ENCODE peak calls at places on chromosomes 3 and 15, in four cellular contexts. Q is activated CD4-positive, alpha-beta T cell treated with anti-CD3 and anti-CD28 coated beads, Interleukin-2, amount 50 U/mL, for 48 hours; I is stimulated activated CD4-positive, alpha-beta T cell treated with anti-CD3 and anti-CD28 coated beads, Interleukin-1b, Interleukin-23, amount 100 ng/mL, for 48 hours; S is HepG2. U is an unnamed sample.

GRCh38 chr15:79047676-79048439 is 42.7 kb downstream of the RASGRF1 start:
- DNase-seq in Q (no peak), I (no peak), S (no peak), U (no peak)

GRCh38 chr15:50241684-50242450 is 23.7 kb downstream of the HDC start:
- DNase-seq in Q (no peak), I (peak), S (no peak), U (no peak)

GRCh38 chr3:187223799-187224198 is 26.5 kb downstream of the RTP1 start:
- DNase-seq in Q (no peak), I (no peak), S (no peak), U (no peak)

GRCh38 chr15:45136378-45136764 is 6.6 kb downstream of the DUOX1 start:
- DNase-seq in Q (no peak), I (no peak), S (no peak), U (no peak)

GRCh38 chr3:185715091-185715490 is 109.8 kb downstream of the IGF2BP2 start:
- DNase-seq in Q (no peak), I (no peak), S (no peak), U (no peak)

GRCh38 chr3:115100806-115101205 is 46.3 kb downstream of the ZBTB20 start:
- DNase-seq in Q (no peak), I (no peak), S (no peak), U (no peak)

GRCh38 chr15:59656935-59657634 is at the start of gene GTF2A2:
- DNase-seq in Q (peak), I (peak), S (peak), U (peak)

GRCh38 chr3:195764961-195765706 is 44.4 kb downstream of the MUC20 start:
- DNase-seq in Q (no peak), I (no peak), S (no peak), U (no peak)

GRCh38 chr15:57015897-57016296 is 97.5 kb downstream of the TCF12 start:
- DNase-seq in Q (no peak), I (no peak), S (peak), U (no peak)

GRCh38 chr15:52103217-52104207 is 9.1 kb downstream of the BCL2L10 start:
- DNase-seq in Q (no peak), I (peak), S (peak), U (peak)

U was measured in BJ.